ENCODE peak calls at places on chromosome 14, in ten cellular contexts. P is fibroblast of mammary gland; H is cerebellum; G is hippocampal formation; Q is AG08395; V is caudate nucleus; S is activated T-helper 1 cell treated with Interleukin-2 at 50 U/mL for 16 hours; Y is stimulated activated CD4-positive, alpha-beta T cell treated with anti-CD3 and anti-CD28 coated beads, Interleukin-1b, Interleukin-23, amount 100 ng/mL, for 24 hours; A is AG10803; E is cardiac fibroblast. Z is an unnamed sample.
A peak's percentile ranks its signal among the peaks of the same experiment; 100 is the strongest.

GRCh38 chr14:68675233-68675577 is 117.7 kb downstream of the ZFP36L1 start:
- DNase-seq in V (no peak), P (peak; percentile 40), Y (no peak), G (no peak), S (no peak), A (peak; percentile 43), E (peak; percentile 61), Q (no peak), H (no peak), Z (no peak)

GRCh38 chr14:75939200-75939599 is 42.6 kb downstream of the TGFB3 start:
- DNase-seq in Y (no peak), S (no peak), H (no peak), V (no peak), P (no peak), G (no peak), Q (no peak), E (no peak), A (no peak), Z (no peak)

GRCh38 chr14:81219821-81220487 is 805 bp downstream of the GTF2A1 start:
- DNase-seq in E (peak; percentile 24), A (peak; percentile 30), S (peak; percentile 24), Q (peak; percentile 24), Y (no peak), P (peak; percentile 16), G (no peak), V (peak; percentile 43), H (peak; percentile 55), Z (peak; percentile 57)

GRCh38 chr14:102568115-102568614 is 24.3 kb upstream of the RCOR1 start:
- DNase-seq in Q (no peak), Y (no peak), S (peak; percentile 29), A (no peak), G (no peak), E (no peak), P (no peak), H (no peak), V (no peak), Z (peak; percentile 89)

GRCh38 chr14:77240336-77240915 is 30.6 kb downstream of the NGB start:
- DNase-seq in A (no peak), S (no peak), H (no peak), E (no peak), G (no peak), V (no peak), P (no peak), Y (no peak), Q (no peak), Z (no peak)

GRCh38 chr14:50677527-50678063 is 9.5 kb upstream of the SAV1 start:
- DNase-seq in E (peak; percentile 78), H (no peak), Q (peak; percentile 70), A (peak; percentile 64), P (peak; percentile 53), G (no peak), S (no peak), Y (no peak), V (no peak), Z (no peak)

GRCh38 chr14:61369097-61369496 is 47.7 kb downstream of the PRKCH start:
- DNase-seq in Q (no peak), P (no peak), E (no peak), H (no peak), V (no peak), A (no peak), G (no peak), Y (no peak), S (no peak), Z (no peak)

GRCh38 chr14:73253721-73254120 is 16.4 kb downstream of the PAPLN start:
- DNase-seq in A (no peak), H (no peak), S (no peak), Y (no peak), P (no peak), E (no peak), Q (no peak), V (no peak), G (no peak), Z (no peak)

GRCh38 chr14:41034969-41035368 is 571.7 kb upstream of the LRFN5 start:
- DNase-seq in P (no peak), H (no peak), G (no peak), S (no peak), Y (no peak), A (no peak), V (no peak), Q (no peak), E (no peak), Z (no peak)